ENCODE peak calls at places on chromosomes 6 and 20, in five cellular contexts. A is H9, N is H1, T is mesenchymal stem cell, Y is trophoblast cell. Z is an unnamed sample.

GRCh38 chr20:57439432-57439831 is 48.2 kb downstream of the RBM38 start:
- DNase-seq in Y (no peak), N (no peak), A (no peak), T (no peak), Z (no peak)

GRCh38 chr6:105889902-105890301 is 196.2 kb upstream of the PRDM1 start:
- DNase-seq in T (no peak), Y (no peak), A (no peak), N (no peak), Z (no peak)

GRCh38 chr6:7528565-7528964 is 12.9 kb upstream of the DSP start:
- DNase-seq in Y (no peak), N (no peak), T (no peak), A (no peak), Z (no peak)

GRCh38 chr20:20462185-20462584 is 94.3 kb downstream of the INSM1 start:
- DNase-seq in N (no peak), A (no peak), T (no peak), Y (no peak), Z (no peak)

GRCh38 chr6:166411721-166412151 is 29.0 kb upstream of the MPC1 start:
- DNase-seq in T (no peak), N (no peak), Y (no peak), A (no peak), Z (no peak)

GRCh38 chr6:113697642-113698410 is 159.3 kb upstream of the MARCKS start:
- DNase-seq in T (peak; percentile 92), Y (no peak), N (no peak), A (no peak), Z (no peak)

GRCh38 chr6:104613416-104614001 is 246.2 kb downstream of the HACE1 start:
- DNase-seq in Y (no peak), A (no peak), T (peak; percentile 72), N (no peak), Z (no peak)

GRCh38 chr6:131923356-131923755 is 27.8 kb downstream of the CCN2 start:
- DNase-seq in T (peak; percentile 59), A (peak; percentile 79), Y (peak; percentile 69), N (peak; percentile 81), Z (peak; percentile 72)

GRCh38 chr6:2507016-2507415 is 243.7 kb downstream of the MYLK4 start:
- DNase-seq in A (no peak), Y (no peak), T (no peak), N (no peak), Z (no peak)

GRCh38 chr6:2504495-2505064 is 246.1 kb downstream of the MYLK4 start:
- DNase-seq in N (no peak), Y (no peak), T (no peak), A (no peak), Z (no peak)

GRCh38 chr6:2503816-2504494 is 246.8 kb downstream of the MYLK4 start:
- DNase-seq in Y (peak; percentile 87), T (peak; percentile 44), N (no peak), A (no peak), Z (no peak)

GRCh38 chr6:2507638-2508037 is 243.1 kb downstream of the MYLK4 start:
- DNase-seq in N (no peak), T (no peak), Y (no peak), A (no peak), Z (no peak)

DNA sequence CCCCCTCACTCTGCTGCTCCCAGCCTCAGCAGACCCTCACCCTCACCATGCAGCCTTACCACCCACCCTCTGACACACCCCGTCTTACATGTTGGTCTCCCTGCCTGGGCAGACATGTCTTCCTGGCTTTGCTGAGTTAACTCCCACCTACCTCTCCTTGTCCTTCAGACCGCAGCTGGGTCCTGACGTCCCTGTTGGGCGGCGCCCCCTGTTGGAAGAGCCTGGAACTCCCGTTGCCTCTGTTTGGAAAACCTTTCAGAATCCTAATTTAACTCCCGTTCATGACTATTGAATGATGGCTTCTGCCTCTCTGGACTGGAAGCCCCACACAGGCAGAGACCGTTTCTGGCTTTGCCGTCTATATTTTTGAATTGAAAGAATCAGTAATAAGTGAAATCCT is 245.1 kb downstream of the MYLK4 start:
- DNase-seq in T (no peak), Y (peak; percentile 68), A (peak; percentile 77), N (peak; percentile 91), Z (no peak)
- H2BK12ac ChIP-seq in T (no peak overlapping the region), Y (no peak overlapping the region), A (no peak overlapping the region), N (no peak overlapping the region), Z (no peak overlapping the region)

GRCh38 chr6:41938590-41938989 is 3.0 kb downstream of the CCND3 start:
- DNase-seq in T (no peak), A (no peak), Y (no peak), N (no peak), Z (no peak)
- H2BK120ac ChIP-seq in T (peak overlapping the region; percentile 59), A (no peak overlapping the region), Y (no peak overlapping the region), N (peak overlapping the region; percentile 14), Z (no peak overlapping the region)

GRCh38 chr6:34665019-34665418 is 31.5 kb downstream of the ILRUN start:
- DNase-seq in Y (peak; percentile 5), N (no peak), T (no peak), A (no peak), Z (no peak)

GRCh38 chr6:34664270-34664971 is 32.1 kb downstream of the ILRUN start:
- DNase-seq in T (peak; percentile 72), A (no peak), Y (no peak), N (no peak), Z (no peak)

GRCh38 chr6:34663371-34663770 is 33.2 kb downstream of the ILRUN start:
- DNase-seq in N (no peak), A (no peak), Y (no peak), T (no peak), Z (no peak)

GRCh38 chr6:34661379-34661778 is 35.2 kb downstream of the ILRUN start:
- DNase-seq in N (no peak), Y (no peak), T (no peak), A (no peak), Z (no peak)

DNA sequence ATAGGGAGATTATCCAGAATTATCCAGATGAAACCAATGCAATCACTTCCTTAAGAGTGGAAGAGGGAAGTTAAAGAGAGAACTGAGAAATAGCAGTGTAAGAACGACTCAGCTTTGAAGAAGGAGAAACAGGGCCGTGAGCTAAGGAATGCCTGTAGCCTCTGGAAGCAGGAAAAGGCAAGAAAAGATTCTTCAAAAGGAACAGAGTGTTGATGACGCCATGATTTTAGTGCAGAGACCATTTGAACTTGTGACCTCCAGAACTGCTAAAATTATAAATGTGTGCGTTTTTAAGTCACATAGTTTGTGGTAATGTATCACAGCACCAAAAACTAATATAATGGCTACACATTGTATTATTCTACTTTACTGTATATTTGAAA is 32.7 kb downstream of the ILRUN start:
- DNase-seq in Y (no peak), A (no peak), T (peak; percentile 54), N (no peak), Z (no peak)
- H2BK12ac ChIP-seq in Y (no peak overlapping the region), A (no peak overlapping the region), T (peak overlapping the region; percentile 54), N (no peak overlapping the region), Z (no peak overlapping the region)

GRCh38 chr6:33758807-33759206 is 12.1 kb upstream of the IP6K3 start:
- DNase-seq in N (no peak), A (no peak), T (peak; percentile 40), Y (no peak), Z (no peak)
- H2BK120ac ChIP-seq in N (no peak overlapping the region), A (no peak overlapping the region), T (no peak overlapping the region), Y (no peak overlapping the region), Z (no peak overlapping the region)

GRCh38 chr20:49344140-49344539 is 66.3 kb upstream of the ZNFX1 start:
- DNase-seq in A (no peak), Y (no peak), N (no peak), T (no peak), Z (no peak)
- H2BK12ac ChIP-seq in A (no peak overlapping the region), Y (no peak overlapping the region), N (no peak overlapping the region), T (no peak overlapping the region), Z (no peak overlapping the region)

DNA sequence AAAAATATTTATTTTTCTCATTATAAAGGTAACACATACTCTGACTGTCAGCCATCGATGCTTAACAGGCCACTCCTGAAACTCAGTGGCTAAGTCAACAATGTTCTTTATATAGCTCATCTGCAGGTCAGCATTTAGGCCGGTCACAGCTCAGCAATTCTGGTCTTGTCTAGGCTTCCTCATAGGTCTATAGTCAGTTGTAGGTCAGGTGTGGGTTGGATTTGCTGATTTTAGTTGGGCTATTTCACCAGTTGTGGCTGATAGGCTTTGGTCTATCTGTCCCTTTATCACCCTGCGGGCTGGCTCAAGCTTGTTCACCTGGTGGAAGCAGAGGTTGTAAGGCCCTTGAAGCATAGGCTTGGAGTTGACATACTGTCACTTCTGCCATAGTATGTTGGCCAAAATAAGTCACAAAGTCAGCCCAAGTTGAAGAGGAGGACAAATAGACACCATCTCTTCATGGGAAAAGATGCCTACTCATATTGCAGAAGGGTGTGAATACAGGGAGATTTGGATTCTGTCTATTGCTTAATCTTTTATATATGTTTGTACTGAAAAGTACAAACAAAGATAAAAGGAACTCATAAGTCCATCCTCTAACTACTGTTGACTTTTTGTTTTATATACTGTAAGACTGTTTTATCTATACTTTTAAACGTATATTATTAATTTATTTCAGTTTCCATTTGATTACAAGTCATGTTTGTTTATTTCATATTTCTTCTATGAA is 75.0 kb downstream of the BCKDHB start:
- DNase-seq in N (no peak), T (no peak), A (no peak), Y (no peak), Z (no peak)
- H2BK120ac ChIP-seq in N (no peak overlapping the region), T (no peak overlapping the region), A (no peak overlapping the region), Y (no peak overlapping the region), Z (no peak overlapping the region)

DNA sequence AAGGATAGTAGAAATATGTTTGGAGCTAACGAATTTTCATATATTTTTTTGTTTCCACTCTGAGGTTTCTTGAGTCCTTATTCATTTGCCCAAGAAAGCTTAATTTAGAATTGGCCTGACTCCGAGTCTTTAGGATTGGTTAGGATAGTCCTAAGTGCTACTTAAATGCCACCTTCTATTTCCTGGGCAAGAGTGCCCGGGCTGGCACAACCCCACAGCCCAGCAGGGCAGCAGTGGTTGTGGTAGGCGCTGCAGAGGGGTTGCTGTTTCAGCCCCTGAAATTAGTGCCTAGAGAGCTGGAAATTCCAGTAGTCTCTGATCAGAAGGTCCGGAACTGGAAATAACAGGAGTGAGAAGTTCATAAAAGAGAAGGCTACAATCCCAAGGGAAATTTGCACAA is 139.4 kb upstream of the TENT5A start:
- DNase-seq in N (no peak), T (no peak), A (no peak), Y (no peak), Z (no peak)
- H2BK12ac ChIP-seq in N (no peak overlapping the region), T (peak overlapping the region; percentile 95), A (no peak overlapping the region), Y (peak overlapping the region; percentile 79), Z (no peak overlapping the region)

GRCh38 chr6:17707371-17707651 is 586 bp upstream of the NUP153 start:
- DNase-seq in A (no peak), N (no peak), Y (no peak), T (no peak), Z (no peak)
- H2BK120ac ChIP-seq in A (no peak overlapping the region), N (peak overlapping the region; percentile 18), Y (no peak overlapping the region), T (no peak overlapping the region), Z (no peak overlapping the region)